ENCODE peak calls at places on chromosomes 12 and 14, in five cellular contexts. One of them, this sample, is unnamed.

GRCh38 chr12:78490841-78491240 is 373.7 kb upstream of the SYT1 start:
- DNase-seq in H1: no peak
- DNase-seq in K562: no peak
- DNase-seq in HCT116: no peak
- DNase-seq in HepG2: no peak
- DNase-seq in this sample: peak; percentile 1

GRCh38 chr12:46699986-46700385 is 125.8 kb downstream of the SLC38A4 start:
- DNase-seq in HCT116: no peak
- DNase-seq in H1: no peak
- DNase-seq in K562: no peak
- DNase-seq in HepG2: no peak
- DNase-seq in this sample: no peak

GRCh38 chr12:21599143-21599999 is 5.3 kb downstream of the GYS2 start:
- DNase-seq in K562: no peak
- DNase-seq in H1: no peak
- DNase-seq in HepG2: no peak
- DNase-seq in HCT116: no peak
- DNase-seq in this sample: no peak

GRCh38 chr12:108333898-108334699 is 5.0 kb downstream of the CMKLR1 start:
- DNase-seq in HCT116: no peak
- DNase-seq in K562: no peak
- DNase-seq in H1: no peak
- DNase-seq in HepG2: no peak
- DNase-seq in this sample: peak; percentile 15

GRCh38 chr12:117853600-117853999 is 115.2 kb downstream of the KSR2 start:
- DNase-seq in HepG2: peak; percentile 73
- DNase-seq in H1: no peak
- DNase-seq in K562: no peak
- DNase-seq in HCT116: no peak
- DNase-seq in this sample: no peak

GRCh38 chr12:57896139-57896436 is 45.3 kb upstream of the ATP23 start:
- DNase-seq in HCT116: no peak
- DNase-seq in K562: no peak
- DNase-seq in H1: no peak
- DNase-seq in HepG2: no peak
- DNase-seq in this sample: no peak

GRCh38 chr14:91509878-91510170 is 286 bp downstream of the PPP4R3A start:
- DNase-seq in HCT116: no peak
- DNase-seq in HepG2: no peak
- DNase-seq in H1: no peak
- DNase-seq in K562: no peak
- DNase-seq in this sample: no peak

GRCh38 chr12:27332407-27333310 is at the start of gene BMAL2:
- DNase-seq in H1: peak; percentile 80
- DNase-seq in HepG2: peak; percentile 20
- DNase-seq in K562: peak; percentile 52
- DNase-seq in HCT116: no peak
- DNase-seq in this sample: peak; percentile 43

GRCh38 chr12:31959701-31960391 is 631 bp downstream of the RESF1 start:
- DNase-seq in HCT116: no peak
- DNase-seq in H1: no peak
- DNase-seq in K562: no peak
- DNase-seq in HepG2: peak; percentile 17
- DNase-seq in this sample: peak; percentile 61

GRCh38 chr12:5258966-5259365 is 172.9 kb upstream of the NTF3 start:
- DNase-seq in HCT116: no peak
- DNase-seq in HepG2: no peak
- DNase-seq in H1: no peak
- DNase-seq in K562: no peak
- DNase-seq in this sample: no peak

GRCh38 chr12:14384783-14385638 is 19.5 kb downstream of the ATF7IP start:
- DNase-seq in H1: peak; percentile 63
- DNase-seq in K562: peak; percentile 33
- DNase-seq in HCT116: peak; percentile 93
- DNase-seq in HepG2: peak; percentile 88
- DNase-seq in this sample: peak; percentile 95

GRCh38 chr12:42482086-42482819 is 107.3 kb downstream of the PRICKLE1 start:
- DNase-seq in H1: no peak
- DNase-seq in HepG2: peak; percentile 3
- DNase-seq in HCT116: no peak
- DNase-seq in K562: no peak
- DNase-seq in this sample: peak; percentile 56

GRCh38 chr14:96821501-96821900 is 24.3 kb downstream of the VRK1 start:
- DNase-seq in K562: no peak
- DNase-seq in HCT116: no peak
- DNase-seq in HepG2: no peak
- DNase-seq in H1: no peak
- DNase-seq in this sample: no peak

GRCh38 chr12:70366581-70367267 is 634 bp downstream of the KCNMB4 start:
- DNase-seq in H1: peak; percentile 67
- DNase-seq in K562: peak; percentile 11
- DNase-seq in HepG2: peak; percentile 13
- DNase-seq in HCT116: peak; percentile 37
- DNase-seq in this sample: peak; percentile 31

GRCh38 chr12:26701604-26702215 is 131.3 kb downstream of the ITPR2 start:
- DNase-seq in K562: peak; percentile 14
- DNase-seq in HepG2: peak; percentile 23
- DNase-seq in H1: no peak
- DNase-seq in HCT116: peak; percentile 28
- DNase-seq in this sample: peak; percentile 70

GRCh38 chr12:30537228-30537627 is 158.4 kb downstream of the IPO8 start:
- DNase-seq in K562: no peak
- DNase-seq in H1: no peak
- DNase-seq in HepG2: no peak
- DNase-seq in HCT116: no peak
- DNase-seq in this sample: no peak

GRCh38 chr12:83634726-83635267 is 948.1 kb downstream of the TMTC2 start:
- DNase-seq in H1: no peak
- DNase-seq in HepG2: no peak
- DNase-seq in HCT116: no peak
- DNase-seq in K562: no peak
- DNase-seq in this sample: no peak

GRCh38 chr12:39959467-39959866 is 146.4 kb downstream of the SLC2A13 start:
- DNase-seq in K562: no peak
- DNase-seq in HepG2: no peak
- DNase-seq in HCT116: no peak
- DNase-seq in H1: no peak
- DNase-seq in this sample: no peak

GRCh38 chr14:71206766-71207371 is 299.6 kb downstream of the PCNX1 start:
- DNase-seq in HepG2: no peak
- DNase-seq in K562: no peak
- DNase-seq in HCT116: no peak
- DNase-seq in H1: no peak
- DNase-seq in this sample: peak; percentile 85

GRCh38 chr14:86646688-86647687 is 1117.0 kb downstream of the FLRT2 start:
- DNase-seq in HepG2: peak; percentile 4
- DNase-seq in HCT116: no peak
- DNase-seq in H1: no peak
- DNase-seq in K562: no peak
- DNase-seq in this sample: peak; percentile 70

GRCh38 chr14:98900721-98901272 is 371.2 kb downstream of the BCL11B start:
- DNase-seq in H1: no peak
- DNase-seq in K562: no peak
- DNase-seq in HCT116: no peak
- DNase-seq in HepG2: no peak
- DNase-seq in this sample: no peak

GRCh38 chr12:51323966-51324895 is at the start of gene BIN2:
- DNase-seq in HepG2: no peak
- DNase-seq in HCT116: no peak
- DNase-seq in H1: no peak
- DNase-seq in K562: no peak
- DNase-seq in this sample: no peak

GRCh38 chr14:105974902-105975301 is 448.5 kb downstream of the TMEM121 start:
- DNase-seq in HepG2: peak; percentile 39
- DNase-seq in HCT116: peak; percentile 8
- DNase-seq in H1: peak; percentile 37
- DNase-seq in K562: peak; percentile 48
- DNase-seq in this sample: no peak

GRCh38 chr12:100391856-100392255 is 35.0 kb downstream of the SLC17A8 start:
- DNase-seq in H1: no peak
- DNase-seq in HepG2: peak; percentile 18
- DNase-seq in K562: no peak
- DNase-seq in HCT116: no peak
- DNase-seq in this sample: no peak

GRCh38 chr12:88391556-88391955 is 188.7 kb downstream of the KITLG start:
- DNase-seq in HCT116: peak; percentile 6
- DNase-seq in K562: no peak
- DNase-seq in HepG2: no peak
- DNase-seq in H1: no peak
- DNase-seq in this sample: peak; percentile 88

GRCh38 chr14:50335389-50335788 is 23.3 kb downstream of the DMAC2L start:
- DNase-seq in HCT116: no peak
- DNase-seq in HepG2: peak; percentile 13
- DNase-seq in H1: no peak
- DNase-seq in K562: no peak
- DNase-seq in this sample: peak; percentile 72

GRCh38 chr12:119181202-119181601 is 2.5 kb downstream of the HSPB8 start:
- DNase-seq in HepG2: no peak
- DNase-seq in HCT116: no peak
- DNase-seq in H1: no peak
- DNase-seq in K562: no peak
- DNase-seq in this sample: no peak

GRCh38 chr12:26370098-26370497 is 174.7 kb downstream of the SSPN start:
- DNase-seq in HepG2: no peak
- DNase-seq in K562: no peak
- DNase-seq in H1: no peak
- DNase-seq in HCT116: no peak
- DNase-seq in this sample: no peak

GRCh38 chr14:64623576-64624165 is 73.9 kb downstream of the PPP1R36 start:
- DNase-seq in HepG2: no peak
- DNase-seq in HCT116: no peak
- DNase-seq in K562: no peak
- DNase-seq in H1: no peak
- DNase-seq in this sample: no peak

GRCh38 chr14:103629503-103630121 is 601 bp downstream of the KLC1 start:
- DNase-seq in HepG2: no peak
- DNase-seq in H1: peak; percentile 80
- DNase-seq in K562: no peak
- DNase-seq in HCT116: no peak
- DNase-seq in this sample: no peak

GRCh38 chr12:70576341-70577282 is 60.6 kb downstream of the PTPRB start:
- DNase-seq in K562: peak; percentile 49
- DNase-seq in HepG2: peak; percentile 64
- DNase-seq in HCT116: peak; percentile 66
- DNase-seq in H1: no peak
- DNase-seq in this sample: peak; percentile 85

GRCh38 chr14:40003773-40004172 is 571.5 kb upstream of the FBXO33 start:
- DNase-seq in HCT116: no peak
- DNase-seq in HepG2: no peak
- DNase-seq in H1: no peak
- DNase-seq in K562: no peak
- DNase-seq in this sample: no peak

GRCh38 chr12:122681814-122682213 is 21.3 kb downstream of the HCAR2 start:
- DNase-seq in HCT116: no peak
- DNase-seq in H1: no peak
- DNase-seq in K562: no peak
- DNase-seq in HepG2: no peak
- DNase-seq in this sample: peak; percentile 16

GRCh38 chr12:110224379-110225304 is 56.4 kb upstream of the ATP2A2 start:
- DNase-seq in HepG2: peak; percentile 52
- DNase-seq in H1: no peak
- DNase-seq in K562: no peak
- DNase-seq in HCT116: no peak
- DNase-seq in this sample: peak; percentile 89

GRCh38 chr14:100994757-100995156 is 91.2 kb upstream of the RTL1 start:
- DNase-seq in HCT116: no peak
- DNase-seq in K562: no peak
- DNase-seq in H1: no peak
- DNase-seq in HepG2: no peak
- DNase-seq in this sample: peak; percentile 51

DNA sequence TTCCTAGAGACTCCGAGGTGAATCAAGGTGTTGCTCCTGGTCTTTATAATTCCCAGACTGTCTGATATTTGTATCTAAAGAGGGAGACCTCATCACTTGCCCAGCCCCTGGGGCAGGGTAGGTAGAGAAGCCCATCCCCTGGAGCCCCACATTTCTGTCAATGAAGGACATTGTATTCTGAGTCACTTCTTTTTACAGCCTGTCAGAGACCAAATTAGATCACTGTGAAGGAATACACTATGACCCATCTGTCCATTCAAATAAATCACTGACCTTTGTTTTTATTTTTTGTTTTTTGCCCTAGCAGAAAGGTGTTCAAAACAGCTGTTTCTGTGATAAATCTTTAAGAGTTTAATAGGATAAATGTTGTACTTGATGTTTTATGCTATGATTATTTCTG is 67.9 kb upstream of the ANO6 start:
- DNase-seq in HepG2: no peak
- DNase-seq in HCT116: no peak
- DNase-seq in K562: no peak
- DNase-seq in H1: no peak
- DNase-seq in this sample: no peak
- H2AFZ ChIP-seq in HepG2: no peak overlapping the region
- H2AFZ ChIP-seq in HCT116: no peak overlapping the region
- H2AFZ ChIP-seq in K562: no peak overlapping the region
- H2AFZ ChIP-seq in H1: no peak overlapping the region
- H2AFZ ChIP-seq in this sample: no peak overlapping the region

GRCh38 chr14:75514673-75515630 is 7.3 kb upstream of the BATF start:
- DNase-seq in HepG2: no peak
- DNase-seq in H1: peak; percentile 53
- DNase-seq in HCT116: no peak
- DNase-seq in K562: peak; percentile 44
- DNase-seq in this sample: peak; percentile 15
- TF ChIP-seq POLR2A in HepG2: no peak
- TF ChIP-seq POLR2A in H1: no peak
- TF ChIP-seq POLR2A in HCT116: no peak
- TF ChIP-seq POLR2A in K562: no peak
- TF ChIP-seq POLR2A in this sample: no peak

GRCh38 chr12:115455268-115455681 is 771.3 kb upstream of the TBX3 start:
- DNase-seq in H1: no peak
- DNase-seq in HCT116: no peak
- DNase-seq in K562: no peak
- DNase-seq in HepG2: peak; percentile 63
- DNase-seq in this sample: no peak
- H2AFZ ChIP-seq in H1: no peak overlapping the region
- H2AFZ ChIP-seq in HCT116: no peak overlapping the region
- H2AFZ ChIP-seq in K562: no peak overlapping the region
- H2AFZ ChIP-seq in HepG2: no peak overlapping the region
- H2AFZ ChIP-seq in this sample: peak overlapping the region; percentile 18

GRCh38 chr12:48851883-48852733 is at the start of gene DDX23:
- DNase-seq in H1: peak; percentile 82
- DNase-seq in K562: peak; percentile 96
- DNase-seq in HCT116: peak; percentile 91
- DNase-seq in HepG2: peak; percentile 92
- DNase-seq in this sample: peak; percentile 97
- TF ChIP-seq POLR2A in H1: peak; percentile 45
- TF ChIP-seq POLR2A in K562: peak; percentile 87
- TF ChIP-seq POLR2A in HCT116: peak; percentile 55
- TF ChIP-seq POLR2A in HepG2: peak; percentile 77
- TF ChIP-seq POLR2A in this sample: peak; percentile 68

DNA sequence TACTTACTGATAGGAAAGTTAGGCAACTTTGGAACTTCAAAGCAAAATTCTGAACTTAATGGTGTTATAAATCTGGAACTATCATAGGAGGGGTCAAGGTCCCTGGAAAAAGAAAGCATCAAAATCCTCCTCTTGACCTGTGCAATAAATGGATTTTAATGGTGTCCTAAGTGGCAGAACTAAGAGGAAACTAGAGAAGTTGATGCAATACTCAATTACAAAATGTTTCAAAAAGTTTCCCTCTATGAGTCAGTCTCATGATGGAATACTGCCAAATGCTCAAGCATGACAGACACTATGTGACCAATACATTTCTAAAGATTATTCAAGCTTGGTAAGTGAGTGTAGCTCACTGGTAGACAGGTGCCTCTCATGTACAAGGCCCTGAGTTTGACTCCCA is 47.7 kb upstream of the ERGIC2 start:
- DNase-seq in HepG2: no peak
- DNase-seq in H1: no peak
- DNase-seq in HCT116: peak; percentile 63
- DNase-seq in K562: no peak
- DNase-seq in this sample: peak; percentile 84
- H2AFZ ChIP-seq in HepG2: no peak overlapping the region
- H2AFZ ChIP-seq in H1: no peak overlapping the region
- H2AFZ ChIP-seq in HCT116: peak overlapping the region; percentile 49
- H2AFZ ChIP-seq in K562: peak overlapping the region; percentile 12
- H2AFZ ChIP-seq in this sample: no peak overlapping the region

This sample was measured in IMR-90.